ENCODE peak calls at places on chromosomes 16 and 17, in six cellular contexts. O, F, Y, Q, V and G are unnamed samples.

GRCh38 chr17:80782536-80783427 is 208.9 kb upstream of the CHMP6 start:
- DNase-seq in Y (peak; percentile 26), Q (no peak), V (no peak), F (no peak), O (no peak), G (no peak)

GRCh38 chr16:28491080-28491969 is 549 bp downstream of the CLN3 start:
- DNase-seq in F (no peak), O (peak; percentile 64), Q (peak; percentile 48), Y (no peak), V (peak; percentile 41), G (no peak)

GRCh38 chr17:77280304-77280910 is 139.6 kb downstream of the SEC14L1 start:
- DNase-seq in Y (no peak), V (no peak), Q (no peak), O (no peak), F (no peak), G (no peak)

GRCh38 chr16:19236561-19236960 is 49.0 kb upstream of the CLEC19A start:
- DNase-seq in O (no peak), Y (no peak), Q (no peak), V (no peak), F (no peak), G (no peak)

GRCh38 chr17:16480995-16481394 is 11.0 kb downstream of the LRRC75A start:
- DNase-seq in Q (no peak), F (no peak), V (no peak), O (no peak), Y (no peak), G (no peak)

GRCh38 chr16:19095699-19096098 is 18.1 kb upstream of the ITPRIPL2 start:
- DNase-seq in Q (no peak), V (no peak), F (peak; percentile 55), O (no peak), Y (no peak), G (no peak)

GRCh38 chr17:29709861-29710849 is 87.4 kb upstream of the CORO6 start:
- DNase-seq in O (no peak), Q (no peak), V (no peak), Y (no peak), F (no peak), G (no peak)

GRCh38 chr17:74446551-74447500 is 14.9 kb downstream of the GPRC5C start:
- DNase-seq in V (no peak), O (no peak), Q (peak; percentile 81), Y (no peak), F (no peak), G (no peak)

GRCh38 chr17:83180264-83180995 is 101.0 kb downstream of the METRNL start:
- DNase-seq in Y (no peak), Q (no peak), O (no peak), F (no peak), V (no peak), G (no peak)

GRCh38 chr16:82639666-82640336 is 13.0 kb downstream of the CDH13 start:
- DNase-seq in Q (peak; percentile 55), F (peak; percentile 39), O (peak; percentile 82), V (peak; percentile 72), Y (peak; percentile 65), G (no peak)

GRCh38 chr16:14341324-14342225 is 270.5 kb downstream of the MRTFB start:
- DNase-seq in O (no peak), Y (no peak), V (no peak), Q (no peak), F (no peak), G (no peak)

GRCh38 chr17:73625006-73625405 is 19.2 kb downstream of the SDK2 start:
- DNase-seq in F (no peak), Y (no peak), V (no peak), O (no peak), Q (no peak), G (no peak)

GRCh38 chr17:45240905-45241314 is 19.2 kb downstream of the FMNL1 start:
- DNase-seq in Q (no peak), Y (peak; percentile 79), V (no peak), F (no peak), O (no peak), G (no peak)

GRCh38 chr17:74780443-74781238 is 4.5 kb upstream of the NAT9 start:
- DNase-seq in Y (no peak), V (no peak), O (peak; percentile 74), Q (no peak), F (no peak), G (no peak)

GRCh38 chr16:15509593-15510520 is 75.5 kb downstream of the BMERB1 start:
- DNase-seq in F (no peak), Y (no peak), O (peak; percentile 52), Q (no peak), V (no peak), G (no peak)

GRCh38 chr17:22300731-22301352 is 608.5 kb downstream of the KCNJ18 start:
- DNase-seq in F (no peak), Y (no peak), O (no peak), Q (no peak), V (no peak), G (no peak)

GRCh38 chr17:29407856-29408255 is 17.7 kb downstream of the TAOK1 start:
- DNase-seq in Y (no peak), V (no peak), F (no peak), Q (no peak), O (no peak), G (no peak)

GRCh38 chr16:3346041-3346440 is 9.6 kb upstream of the OR2C1 start:
- DNase-seq in Q (no peak), V (no peak), O (no peak), Y (no peak), F (no peak), G (no peak)

GRCh38 chr17:66397486-66397885 is 95.1 kb downstream of the PRKCA start:
- DNase-seq in V (no peak), O (no peak), Y (no peak), Q (no peak), F (no peak), G (no peak)

GRCh38 chr17:14864127-14864526 is 401.0 kb downstream of the PMP22 start:
- DNase-seq in O (no peak), F (no peak), Q (no peak), Y (no peak), V (no peak), G (no peak)

GRCh38 chr17:62778990-62779681 is 29.0 kb downstream of the MARCHF10 start:
- DNase-seq in O (no peak), Q (no peak), Y (peak; percentile 60), V (no peak), F (no peak), G (no peak)

GRCh38 chr16:82814059-82814458 is 187.3 kb downstream of the CDH13 start:
- DNase-seq in V (no peak), Q (no peak), O (no peak), F (no peak), Y (no peak), G (no peak)

GRCh38 chr16:49800441-49800840 is 55.5 kb downstream of the ZNF423 start:
- DNase-seq in F (no peak), Q (no peak), V (no peak), O (no peak), Y (no peak), G (no peak)

GRCh38 chr16:49800876-49801275 is 55.0 kb downstream of the ZNF423 start:
- DNase-seq in Y (no peak), Q (no peak), V (no peak), F (peak; percentile 8), O (no peak), G (no peak)

GRCh38 chr16:49801290-49801689 is 54.6 kb downstream of the ZNF423 start:
- DNase-seq in Q (no peak), O (no peak), Y (no peak), V (no peak), F (no peak), G (no peak)

GRCh38 chr16:49795513-49795912 is 60.4 kb downstream of the ZNF423 start:
- DNase-seq in F (no peak), Q (no peak), Y (no peak), O (peak; percentile 71), V (no peak), G (no peak)

GRCh38 chr16:49799172-49799571 is 56.7 kb downstream of the ZNF423 start:
- DNase-seq in F (no peak), Q (no peak), O (peak; percentile 66), V (no peak), Y (no peak), G (no peak)
- TF ChIP-seq CTCF in F (no peak), Q (no peak), O (no peak), V (no peak), Y (no peak), G (no peak)

DNA sequence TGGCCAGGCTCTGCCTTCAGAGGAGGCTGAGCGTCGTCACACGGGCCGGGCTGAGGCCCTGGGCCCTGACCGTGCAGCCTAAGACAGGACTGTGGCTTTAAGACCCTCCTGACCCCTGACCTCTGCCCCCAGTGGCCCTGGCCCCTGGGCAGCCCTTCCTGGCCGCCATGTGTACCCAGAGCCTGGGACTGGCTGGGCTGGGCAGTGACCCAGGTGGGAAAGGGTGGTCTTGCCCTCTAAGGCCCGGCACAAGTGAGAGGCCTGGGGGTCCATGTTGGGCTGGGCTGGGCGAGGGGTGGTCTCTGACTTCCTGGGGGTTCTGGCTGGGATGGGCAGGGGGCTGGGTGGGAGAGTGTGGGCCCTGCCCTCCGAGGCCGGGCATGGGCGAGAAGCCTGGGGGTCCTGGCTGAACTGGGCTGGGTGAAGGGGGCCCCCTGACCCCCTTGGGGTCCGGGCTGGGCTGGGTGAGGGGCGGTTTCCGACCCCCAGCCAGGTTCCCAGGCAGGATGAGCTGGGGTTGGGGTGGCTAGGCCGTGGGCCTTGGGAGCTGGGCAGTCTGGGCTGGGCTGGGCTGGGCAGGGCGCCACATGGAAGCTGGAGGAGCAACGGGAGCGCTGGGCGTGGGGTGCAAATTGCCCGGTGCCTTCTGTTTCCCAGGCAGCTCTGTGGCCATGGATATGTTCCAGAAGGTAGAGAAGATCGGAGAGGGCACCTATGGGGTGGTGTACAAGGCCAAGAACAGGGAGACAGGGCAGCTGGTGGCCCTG is at the start of gene CDK3:
- DNase-seq in O (no peak), V (no peak), Y (no peak), F (no peak), Q (no peak), G (no peak)
- TF ChIP-seq CTCF in O (no peak), V (peak; percentile 36), Y (no peak), F (no peak), Q (no peak), G (no peak)

GRCh38 chr16:20851601-20852000 is 45.3 kb downstream of the REXO5 start:
- DNase-seq in Y (no peak), V (no peak), Q (peak; percentile 77), O (no peak), F (no peak), G (peak; percentile 86)
- TF ChIP-seq CTCF in Y (no peak), V (no peak), Q (no peak), O (no peak), F (no peak), G (no peak)

DNA sequence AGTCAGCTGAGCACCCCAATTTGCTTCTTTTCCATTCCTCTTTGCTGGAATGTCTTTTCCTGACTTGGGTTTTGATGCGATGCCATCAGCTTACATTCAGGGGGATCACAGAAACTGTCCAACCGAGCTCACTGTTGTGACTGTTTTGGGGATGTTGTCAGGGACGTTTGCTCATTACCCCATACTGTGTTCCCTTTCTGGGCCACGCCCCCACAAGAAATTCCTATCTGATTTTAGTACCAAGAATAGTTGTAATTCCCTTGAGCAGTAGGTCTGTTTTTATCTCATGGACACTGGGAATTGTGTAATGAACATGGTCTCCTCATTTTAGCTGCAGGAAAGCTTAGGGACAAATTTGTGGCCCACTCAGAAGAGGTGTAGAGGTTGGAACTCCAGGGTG is 2.6 kb upstream of the NTN1 start:
- DNase-seq in O (no peak), V (no peak), Q (no peak), F (no peak), Y (no peak), G (no peak)
- TF ChIP-seq CTCF in O (no peak), V (no peak), Q (no peak), F (no peak), Y (no peak), G (no peak)